ENCODE peak calls at places on chromosome 18, in five cellular contexts. S, N, Y, B and I are unnamed samples.

GRCh38 chr18:44130365-44130942 is 550.2 kb upstream of the SETBP1 start:
- DNase-seq in B (no peak), N (no peak), Y (no peak), S (peak), I (peak)

GRCh38 chr18:30415903-30416302 is 626.6 kb downstream of the DSC3 start:
- DNase-seq in S (no peak), B (no peak), Y (no peak), N (no peak), I (no peak)

GRCh38 chr18:38644875-38645641 is 1079.5 kb upstream of the CELF4 start:
- DNase-seq in S (no peak), Y (no peak), B (no peak), N (no peak), I (no peak)

GRCh38 chr18:4593895-4594294 is 138.8 kb upstream of the DLGAP1 start:
- DNase-seq in N (no peak), Y (no peak), B (no peak), S (no peak), I (no peak)

GRCh38 chr18:76490701-76491171 is 4.3 kb downstream of the ZNF516 start:
- DNase-seq in S (peak), N (no peak), Y (no peak), B (peak), I (peak)

GRCh38 chr18:79950440-79951341 is 762 bp downstream of the SLC66A2 start:
- DNase-seq in B (no peak), S (peak), N (no peak), Y (no peak), I (peak)

GRCh38 chr18:6956495-6956894 is 161.1 kb downstream of the LAMA1 start:
- DNase-seq in Y (no peak), B (no peak), S (no peak), N (no peak), I (no peak)

GRCh38 chr18:7847988-7848387 is 280.9 kb downstream of the PTPRM start:
- DNase-seq in Y (no peak), B (no peak), S (no peak), N (no peak), I (no peak)

GRCh38 chr18:9706081-9706935 is 1.8 kb upstream of the RAB31 start:
- DNase-seq in S (no peak), N (no peak), Y (no peak), B (no peak), I (no peak)

GRCh38 chr18:61888622-61889021 is 4.2 kb downstream of the RNF152 start:
- DNase-seq in Y (no peak), B (no peak), S (no peak), N (no peak), I (peak)

GRCh38 chr18:24014986-24015896 is 687 bp downstream of the TTC39C start:
- DNase-seq in N (no peak), S (peak), Y (peak), B (peak), I (peak)

GRCh38 chr18:70295633-70296188 is 6.9 kb downstream of the SOCS6 start:
- DNase-seq in Y (no peak), B (no peak), N (no peak), S (no peak), I (no peak)

GRCh38 chr18:5759169-5759568 is 136.2 kb downstream of the TMEM200C start:
- DNase-seq in B (no peak), N (no peak), Y (no peak), S (no peak), I (no peak)

GRCh38 chr18:74454279-74454741 is 2.8 kb downstream of the DIPK1C start:
- DNase-seq in N (no peak), Y (no peak), B (no peak), S (no peak), I (no peak)

GRCh38 chr18:76405761-76406356 is 89.2 kb downstream of the ZNF516 start:
- DNase-seq in Y (peak), N (peak), B (peak), S (peak), I (peak)

GRCh38 chr18:64993695-64994094 is 757.1 kb upstream of the CDH7 start:
- DNase-seq in N (no peak), B (no peak), S (no peak), Y (no peak), I (peak)

GRCh38 chr18:74289137-74289536 is 2.6 kb downstream of the CYB5A start:
- DNase-seq in B (no peak), Y (no peak), S (no peak), N (no peak), I (no peak)

GRCh38 chr18:10145523-10145922 is 231.7 kb downstream of the VAPA start:
- DNase-seq in B (no peak), S (no peak), Y (no peak), N (no peak), I (no peak)

GRCh38 chr18:812673-813404 is 797 bp upstream of the YES1 start:
- DNase-seq in S (peak), N (peak), Y (peak), B (peak), I (peak)

GRCh38 chr18:59988098-59988706 is 88.4 kb downstream of the PMAIP1 start:
- DNase-seq in N (no peak), B (no peak), Y (no peak), S (peak), I (peak)

GRCh38 chr18:57439617-57439975 is 4.4 kb downstream of the ONECUT2 start:
- DNase-seq in Y (no peak), S (no peak), N (peak), B (no peak), I (no peak)

GRCh38 chr18:22451796-22452195 is 34.1 kb upstream of the CTAGE1 start:
- DNase-seq in Y (no peak), N (peak), S (no peak), B (no peak), I (no peak)

GRCh38 chr18:25005602-25006375 is 346.2 kb downstream of the ZNF521 start:
- DNase-seq in B (no peak), S (no peak), Y (no peak), N (no peak), I (peak)

GRCh38 chr18:79199691-79200374 is 130.6 kb downstream of the ATP9B start:
- DNase-seq in S (no peak), N (no peak), Y (no peak), B (no peak), I (no peak)

GRCh38 chr18:61282926-61283325 is 50.3 kb upstream of the CDH20 start:
- DNase-seq in B (no peak), S (no peak), Y (no peak), N (no peak), I (no peak)

GRCh38 chr18:75124551-75124950 is 84.4 kb downstream of the PTGR3 start:
- DNase-seq in Y (no peak), B (no peak), N (no peak), S (no peak), I (no peak)

GRCh38 chr18:48827321-48828200 is 123.2 kb downstream of the SMAD7 start:
- DNase-seq in S (no peak), B (peak), N (peak), Y (peak), I (peak)

GRCh38 chr18:63979409-63979908 is 9.6 kb downstream of the SERPINB8 start:
- DNase-seq in N (peak), B (peak), Y (peak), S (peak), I (peak)

GRCh38 chr18:53490019-53490418 is 734.5 kb downstream of the MBD2 start:
- DNase-seq in Y (no peak), B (no peak), S (no peak), N (no peak), I (no peak)

GRCh38 chr18:5447442-5447841 is 96.4 kb downstream of the EPB41L3 start:
- DNase-seq in B (no peak), Y (no peak), N (no peak), S (no peak), I (no peak)

GRCh38 chr18:76351961-76352581 is 143.0 kb downstream of the ZNF516 start:
- DNase-seq in S (peak), Y (peak), N (no peak), B (peak), I (peak)

GRCh38 chr18:75073654-75074053 is 135.3 kb downstream of the PTGR3 start:
- DNase-seq in N (peak), Y (no peak), B (no peak), S (no peak), I (no peak)

GRCh38 chr18:13725566-13726227 is 661 bp downstream of the FAM210A start:
- DNase-seq in Y (peak), N (no peak), S (no peak), B (no peak), I (no peak)

GRCh38 chr18:1458547-1458946 is 553.9 kb downstream of the ADCYAP1 start:
- DNase-seq in N (no peak), B (no peak), Y (no peak), S (no peak), I (no peak)

DNA sequence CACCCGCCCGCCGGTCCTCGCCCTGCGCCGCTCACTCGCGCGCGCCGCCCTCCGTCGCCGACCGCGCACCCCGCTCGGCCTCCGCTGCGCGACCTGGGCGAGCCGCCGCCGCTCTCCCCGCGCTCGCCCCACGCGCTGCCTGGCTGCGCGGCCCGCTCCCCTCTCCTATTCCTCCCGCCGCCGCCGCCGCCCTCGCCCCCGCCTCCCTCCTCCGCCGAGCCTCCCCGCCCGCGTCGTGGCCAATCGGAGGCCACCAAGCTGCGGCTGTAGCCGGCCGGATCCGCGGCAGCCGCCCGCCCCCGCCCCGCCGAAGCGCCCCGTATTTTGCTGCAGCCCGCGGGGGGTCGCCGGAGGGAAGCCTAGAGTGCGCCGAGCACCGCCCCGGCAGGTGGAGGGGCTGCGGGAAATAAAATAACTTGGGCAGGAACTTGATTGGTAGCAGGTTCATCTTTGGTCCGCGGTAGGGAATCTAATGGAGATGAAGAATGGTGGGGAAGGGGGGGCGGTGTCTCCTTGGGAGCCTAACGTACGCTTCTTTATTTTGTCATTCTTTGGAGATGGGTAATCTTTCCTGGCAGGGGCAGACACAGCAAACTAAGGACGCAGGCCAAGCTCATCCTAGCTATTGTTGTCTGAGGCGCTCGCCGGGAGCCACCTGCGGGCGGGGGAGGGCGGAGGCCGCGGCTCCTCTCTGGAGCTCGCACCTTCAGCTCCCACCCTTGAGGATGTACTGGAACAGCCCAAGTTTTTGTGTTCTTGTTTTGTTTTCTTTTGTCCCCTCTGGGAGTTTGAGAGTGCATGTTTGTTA is 1.1 kb upstream of the CDH2 start:
- DNase-seq in S (no peak), Y (no peak), N (peak), B (no peak), I (peak)
- H3K4me3 ChIP-seq in S (peak), Y (peak), N (peak), B (peak), I (no peak)

GRCh38 chr18:37199741-37200140 is 365.9 kb downstream of the CELF4 start:
- DNase-seq in B (no peak), S (no peak), N (no peak), Y (no peak), I (no peak)
- TF ChIP-seq CTCF in B (no peak), S (no peak), N (no peak), Y (no peak), I (no peak)

GRCh38 chr18:12516049-12516677 is 108.4 kb downstream of the PRELID3A start:
- DNase-seq in B (no peak), S (no peak), Y (no peak), N (no peak), I (no peak)
- H3K27ac ChIP-seq in B (no peak), S (no peak), Y (no peak), N (no peak), I (no peak)

GRCh38 chr18:45379903-45380302 is 235.4 kb upstream of the SLC14A2 start:
- DNase-seq in S (no peak), Y (no peak), N (no peak), B (no peak), I (no peak)
- H3K4me3 ChIP-seq in S (no peak), Y (no peak), N (no peak), B (no peak), I (no peak)

GRCh38 chr18:58496937-58497336 is 132.0 kb downstream of the ALPK2 start:
- DNase-seq in B (no peak), S (no peak), N (peak), Y (no peak), I (no peak)
- TF ChIP-seq CTCF in B (no peak), S (no peak), N (peak), Y (no peak), I (peak)